ENCODE peak calls at places on chromosomes 1 and 21, in six cellular contexts. H, K, Q, T, V and I are unnamed samples.

GRCh38 chr21:44723177-44724131 is 12.1 kb upstream of the TSPEAR start:
- DNase-seq in H (no peak), K (no peak), Q (peak; percentile 71), T (no peak), V (peak; percentile 60), I (no peak)

GRCh38 chr1:26391450-26391849 is 18.9 kb upstream of the ZNF683 start:
- DNase-seq in H (peak; percentile 51), K (no peak), Q (no peak), T (no peak), V (no peak), I (peak; percentile 56)

GRCh38 chr1:36857761-36858160 is 176.6 kb downstream of the GRIK3 start:
- DNase-seq in H (no peak), K (no peak), Q (no peak), T (no peak), V (no peak), I (no peak)

GRCh38 chr1:59092126-59092525 is 204.8 kb upstream of the FGGY start:
- DNase-seq in H (no peak), K (no peak), Q (no peak), T (no peak), V (no peak), I (no peak)

GRCh38 chr1:174167404-174167803 is 8.1 kb downstream of the RABGAP1L start:
- DNase-seq in H (no peak), K (no peak), Q (no peak), T (no peak), V (no peak), I (no peak)

GRCh38 chr1:246291141-246291540 is 215.9 kb downstream of the SMYD3 start:
- DNase-seq in H (no peak), K (no peak), Q (no peak), T (no peak), V (no peak), I (peak; percentile 7)

GRCh38 chr1:171486048-171486519 is 754 bp downstream of the PRRC2C start:
- DNase-seq in H (peak; percentile 93), K (no peak), Q (no peak), T (no peak), V (no peak), I (peak; percentile 56)

GRCh38 chr1:96845464-96845863 is 123.9 kb downstream of the PTBP2 start:
- DNase-seq in H (no peak), K (peak; percentile 51), Q (no peak), T (peak; percentile 33), V (no peak), I (peak; percentile 73)

GRCh38 chr1:95326023-95326422 is 92.0 kb downstream of the RWDD3 start:
- DNase-seq in H (no peak), K (no peak), Q (no peak), T (no peak), V (no peak), I (no peak)

GRCh38 chr1:4088676-4089075 is 188.6 kb upstream of the C1orf174 start:
- DNase-seq in H (no peak), K (no peak), Q (peak; percentile 53), T (no peak), V (peak; percentile 21), I (no peak)

GRCh38 chr21:46219591-46220239 is 8.9 kb downstream of the LSS start:
- DNase-seq in H (no peak), K (no peak), Q (peak; percentile 75), T (no peak), V (peak; percentile 57), I (no peak)

GRCh38 chr1:235601087-235601486 is 48.5 kb downstream of the GNG4 start:
- DNase-seq in H (no peak), K (peak; percentile 26), Q (peak; percentile 32), T (no peak), V (no peak), I (peak; percentile 17)

GRCh38 chr1:200968469-200969410 is 54.8 kb downstream of the KIF21B start:
- DNase-seq in H (no peak), K (no peak), Q (no peak), T (no peak), V (no peak), I (no peak)

GRCh38 chr21:46191686-46192575 is 7.7 kb upstream of the SPATC1L start:
- DNase-seq in H (no peak), K (no peak), Q (peak; percentile 61), T (no peak), V (peak; percentile 59), I (no peak)

GRCh38 chr21:32207096-32207716 is 71.6 kb downstream of the MIS18A start:
- DNase-seq in H (no peak), K (no peak), Q (no peak), T (no peak), V (no peak), I (peak; percentile 90)

GRCh38 chr1:10506677-10507047 is 31.9 kb downstream of the PEX14 start:
- DNase-seq in H (no peak), K (no peak), Q (no peak), T (no peak), V (no peak), I (no peak)

GRCh38 chr1:10508511-10508951 is 33.8 kb downstream of the PEX14 start:
- DNase-seq in H (no peak), K (no peak), Q (no peak), T (no peak), V (no peak), I (peak; percentile 98)

GRCh38 chr1:10509823-10510509 is 35.2 kb downstream of the PEX14 start:
- DNase-seq in H (no peak), K (no peak), Q (no peak), T (no peak), V (no peak), I (no peak)

GRCh38 chr1:10504259-10504658 is 29.5 kb downstream of the PEX14 start:
- DNase-seq in H (no peak), K (no peak), Q (peak; percentile 59), T (no peak), V (peak; percentile 26), I (no peak)

DNA sequence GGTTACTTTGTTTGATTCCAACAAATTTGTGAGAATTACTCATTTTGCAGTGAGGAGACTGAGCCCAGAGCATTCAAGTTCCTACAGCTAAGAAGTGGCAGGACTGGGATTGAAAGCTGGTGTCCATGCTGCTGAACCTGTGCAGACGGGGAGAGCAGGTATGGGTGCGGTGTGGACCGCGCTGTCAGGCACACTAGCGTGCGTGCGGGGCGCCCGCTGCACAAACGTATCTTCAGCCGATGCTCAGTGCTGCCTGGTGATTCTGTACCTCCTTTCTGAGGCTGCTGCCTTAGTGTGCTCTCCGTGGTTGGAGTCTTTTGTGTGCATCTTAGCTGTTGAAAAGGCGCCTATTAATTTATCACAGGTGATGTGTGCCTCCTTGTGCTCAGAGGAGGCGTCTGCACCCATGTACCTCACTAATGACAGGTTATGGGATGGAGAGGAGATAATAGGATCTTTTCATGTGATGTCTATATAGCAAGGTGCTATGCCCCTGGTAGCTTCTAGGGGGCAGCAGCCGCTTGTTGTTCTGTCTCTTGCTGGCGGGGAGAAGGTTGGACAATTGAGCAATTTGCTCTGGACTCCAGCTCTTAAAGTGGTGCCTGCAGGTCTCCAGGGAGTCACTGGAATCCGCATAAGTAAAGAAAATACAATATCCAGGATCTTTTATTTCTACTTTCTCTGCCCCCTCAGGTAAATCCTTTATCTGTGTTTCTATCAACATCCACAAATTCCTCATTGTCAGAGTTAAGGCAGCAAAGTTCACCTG is 32.5 kb downstream of the PEX14 start:
- DNase-seq in H (peak; percentile 57), K (peak; percentile 76), Q (peak; percentile 81), T (no peak), V (no peak), I (peak; percentile 84)
- H3K4me1 ChIP-seq in H (peaks cover 35% of the 10 kb centered on the region), K (peaks cover 15% of the 10 kb centered on the region), Q (no peaks in the 10 kb centered on the region), T (peaks cover 12% of the 10 kb centered on the region), V (peaks cover 35% of the 10 kb centered on the region), I (peaks cover 38% of the 10 kb centered on the region)

GRCh38 chr1:45047032-45047431 is 35.0 kb downstream of the UROD start:
- DNase-seq in H (no peak), K (no peak), Q (no peak), T (no peak), V (no peak), I (no peak)

DNA sequence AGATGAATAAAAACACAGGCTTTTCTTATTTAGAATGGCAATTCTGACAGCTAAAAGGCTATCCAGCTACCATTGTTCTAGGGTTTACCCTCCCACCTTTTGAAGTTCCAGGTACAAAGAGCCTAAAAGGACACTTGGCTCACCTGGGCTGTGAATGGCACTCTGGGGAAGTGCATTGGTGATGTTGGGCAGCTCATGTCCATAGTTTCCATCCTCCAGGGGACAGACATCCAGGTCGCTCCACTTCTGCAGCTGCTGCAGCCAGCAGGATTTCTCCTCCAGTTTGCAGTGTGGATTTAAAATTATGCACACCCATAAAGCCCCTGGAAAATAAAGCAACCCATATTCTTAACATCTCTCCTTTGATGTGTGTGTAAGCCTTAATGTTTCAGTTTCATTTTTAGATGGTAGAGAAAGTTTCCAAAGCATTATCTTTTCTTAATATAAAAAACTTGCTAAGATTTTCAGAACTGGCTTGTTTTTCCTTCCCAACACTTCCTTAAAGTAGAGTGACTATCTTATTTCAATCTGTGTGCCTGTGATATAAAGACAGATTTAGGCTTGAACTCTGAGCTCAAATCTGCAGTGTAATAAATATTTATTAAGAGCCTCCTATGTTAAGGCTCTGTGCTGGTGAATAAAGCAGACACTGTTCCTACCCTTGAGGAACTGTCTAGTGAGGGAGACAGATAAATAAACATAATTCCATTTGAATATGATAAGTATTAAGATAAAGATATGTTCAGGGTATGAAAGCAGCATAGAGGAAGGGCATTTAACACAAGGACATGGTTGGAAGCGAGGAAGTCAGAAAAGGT is 39.1 kb downstream of the UROD start:
- DNase-seq in H (no peak), K (no peak), Q (no peak), T (no peak), V (no peak), I (no peak)
- H3K4me3 ChIP-seq in H (peak overlapping the region; percentile 45), K (no peak overlapping the region), Q (no peak overlapping the region), T (no peak overlapping the region), V (no peak overlapping the region), I (no peak overlapping the region)

GRCh38 chr1:206554201-206554600 is 46.9 kb downstream of the RASSF5 start:
- DNase-seq in H (no peak), K (no peak), Q (no peak), T (no peak), V (no peak), I (no peak)
- H3K4me1 ChIP-seq in H (peaks cover 54% of the 10 kb centered on the region), K (peaks cover 36% of the 10 kb centered on the region), Q (no peaks in the 10 kb centered on the region), T (peaks cover 5% of the 10 kb centered on the region), V (peaks cover 43% of the 10 kb centered on the region), I (peaks cover 15% of the 10 kb centered on the region)

DNA sequence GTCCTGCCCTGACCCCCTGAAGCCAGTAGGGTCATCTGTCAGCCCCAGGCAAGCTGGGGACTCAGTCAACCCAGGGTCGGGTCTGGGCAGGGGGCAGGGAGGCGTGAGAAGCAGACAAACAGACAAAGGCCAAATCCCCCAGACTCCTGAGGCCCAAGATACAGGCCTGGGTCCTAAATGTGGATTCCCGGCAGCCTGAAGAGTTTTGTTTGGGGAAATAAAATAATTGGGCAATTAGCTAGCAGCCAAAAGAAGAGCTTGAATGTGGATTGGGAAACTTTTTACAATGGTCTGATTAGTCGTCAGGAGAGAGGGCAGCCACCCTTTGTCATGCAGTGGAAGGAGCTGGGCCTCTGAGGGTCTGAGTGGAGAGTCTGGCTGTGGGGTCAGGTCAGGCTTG is 4.5 kb upstream of the LEFTY2 start:
- DNase-seq in H (no peak), K (no peak), Q (peak; percentile 19), T (peak; percentile 65), V (no peak), I (no peak)
- H3K4me3 ChIP-seq in H (no peak overlapping the region), K (no peak overlapping the region), Q (no peak overlapping the region), T (no peak overlapping the region), V (no peak overlapping the region), I (no peak overlapping the region)